ENCODE peak calls at places on chromosome 21, in five cellular contexts. W is IMR-90, Z is mesenchymal stem cell, T is neuronal stem cell, Y is mesendoderm. R is an unnamed sample.

GRCh38 chr21:35925497-35925896 is 134.8 kb downstream of the SETD4 start:
- DNase-seq in T (no peak), W (peak), Y (no peak), Z (peak), R (no peak)

GRCh38 chr21:31509108-31510017 is 150.1 kb upstream of the SOD1 start:
- DNase-seq in Z (peak), T (no peak), Y (peak), W (no peak), R (peak)

GRCh38 chr21:25717491-25718139 is 17.1 kb downstream of the ATP5PF start:
- DNase-seq in W (peak), Z (peak), T (no peak), Y (no peak), R (no peak)

GRCh38 chr21:30718239-30718909 is at the start of gene KRTAP21-3:
- DNase-seq in Y (no peak), T (no peak), W (no peak), Z (no peak), R (no peak)

GRCh38 chr21:38306407-38306806 is 49.6 kb downstream of the KCNJ15 start:
- DNase-seq in Z (no peak), W (peak), T (no peak), Y (no peak), R (no peak)

GRCh38 chr21:24903954-24904635 is 703.2 kb downstream of the MRPL39 start:
- DNase-seq in Y (no peak), Z (no peak), W (no peak), T (no peak), R (no peak)

GRCh38 chr21:36630485-36631206 is 68.3 kb upstream of the SIM2 start:
- DNase-seq in T (peak), W (peak), Y (peak), Z (peak), R (peak)

GRCh38 chr21:22421416-22422190 is 1423.4 kb downstream of the NCAM2 start:
- DNase-seq in Y (no peak), Z (no peak), T (no peak), W (no peak), R (no peak)

GRCh38 chr21:38531142-38531541 is 32.9 kb upstream of the ERG start:
- DNase-seq in Z (no peak), W (no peak), Y (no peak), T (no peak), R (no peak)

GRCh38 chr21:31220567-31220966 is 123.5 kb downstream of the TIAM1 start:
- DNase-seq in Z (peak), T (peak), W (peak), Y (no peak), R (no peak)

GRCh38 chr21:24076179-24076578 is 1531.1 kb downstream of the MRPL39 start:
- DNase-seq in Z (no peak), T (no peak), Y (peak), W (peak), R (no peak)

GRCh38 chr21:36747815-36748381 is 49.0 kb downstream of the SIM2 start:
- DNase-seq in Z (peak), T (peak), W (peak), Y (peak), R (peak)

GRCh38 chr21:35252831-35253230 is 203.7 kb upstream of the RUNX1 start:
- DNase-seq in W (peak), T (no peak), Z (no peak), Y (no peak), R (no peak)

GRCh38 chr21:35136586-35137254 is 87.6 kb upstream of the RUNX1 start:
- DNase-seq in Z (peak), T (no peak), Y (peak), W (peak), R (no peak)

GRCh38 chr21:29585462-29585861 is 286.7 kb downstream of the BACH1 start:
- DNase-seq in Y (no peak), Z (no peak), T (no peak), W (no peak), R (no peak)

GRCh38 chr21:34779860-34780259 is 111.1 kb downstream of the CLIC6 start:
- DNase-seq in Y (no peak), Z (no peak), T (no peak), W (no peak), R (no peak)

GRCh38 chr21:35508389-35508888 is 459.3 kb upstream of the RUNX1 start:
- DNase-seq in W (peak), T (peak), Y (peak), Z (peak), R (peak)

GRCh38 chr21:44314128-44314527 is 14.3 kb downstream of the PFKL start:
- DNase-seq in W (no peak), Z (no peak), Y (no peak), T (no peak), R (no peak)

GRCh38 chr21:44313451-44313850 is 13.6 kb downstream of the PFKL start:
- DNase-seq in T (no peak), Z (no peak), Y (no peak), W (no peak), R (no peak)

GRCh38 chr21:44316277-44316900 is 16.5 kb downstream of the PFKL start:
- DNase-seq in T (no peak), Z (no peak), Y (no peak), W (no peak), R (no peak)

GRCh38 chr21:44315691-44316208 is 15.9 kb downstream of the PFKL start:
- DNase-seq in Y (no peak), W (no peak), Z (no peak), T (no peak), R (no peak)

DNA sequence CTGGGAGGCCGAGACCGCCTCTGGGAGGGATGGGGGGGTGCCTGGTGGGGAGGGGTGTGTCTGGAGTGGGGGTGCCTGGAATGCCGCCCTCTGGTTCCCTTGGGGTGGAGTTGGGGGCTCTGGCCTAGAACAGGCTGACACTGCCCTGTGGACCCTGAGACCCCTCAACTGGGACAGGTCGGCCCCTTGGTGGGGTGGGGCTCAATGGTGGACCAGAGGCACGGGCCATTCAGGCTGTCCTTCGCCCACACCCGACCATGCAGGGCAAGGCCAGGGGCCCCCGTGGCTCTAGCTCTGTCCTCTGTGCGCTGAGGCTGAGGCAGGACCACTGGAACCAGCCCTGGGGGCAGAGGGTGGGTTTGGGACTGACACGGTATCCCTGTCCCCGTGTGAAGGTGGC is 14.7 kb downstream of the PFKL start:
- DNase-seq in Y (no peak), T (no peak), W (no peak), Z (no peak), R (no peak)
- H2BK5ac ChIP-seq in Y (no peak), T (peak), W (no peak), Z (no peak), R (no peak)

GRCh38 chr21:28324690-28325089 is 668.0 kb downstream of the LTN1 start:
- DNase-seq in Z (no peak), W (no peak), T (no peak), Y (no peak), R (no peak)

GRCh38 chr21:28325618-28326017 is 667.1 kb downstream of the LTN1 start:
- DNase-seq in Z (no peak), T (no peak), W (no peak), Y (peak), R (peak)
- H3K9ac ChIP-seq in Z (no peak), T (no peak), W (no peak), Y (no peak), R (no peak)

DNA sequence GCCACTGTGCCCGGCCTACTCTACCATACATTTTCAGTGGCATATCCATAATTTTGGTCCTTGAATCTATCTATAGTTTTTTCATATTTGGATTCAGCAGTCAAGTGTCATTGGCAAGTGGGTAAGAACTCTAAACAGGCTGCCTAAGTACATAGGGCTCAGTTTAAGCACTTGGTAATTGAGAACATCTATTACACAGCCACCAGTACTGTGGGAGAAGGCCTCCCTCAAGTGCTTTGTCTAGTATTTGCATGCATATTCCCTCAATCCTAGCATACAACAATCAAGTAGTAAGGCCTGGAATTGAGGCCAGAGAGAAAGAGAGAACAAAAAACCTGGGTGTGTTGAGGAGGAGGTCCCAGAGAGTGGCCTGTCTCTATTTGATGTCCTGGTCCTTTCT is 325.2 kb downstream of the USP25 start:
- DNase-seq in Z (no peak), W (no peak), T (no peak), Y (no peak), R (no peak)
- H2AK5ac ChIP-seq in Z (no peak), W (no peak), T (no peak), Y (no peak), R (no peak)

DNA sequence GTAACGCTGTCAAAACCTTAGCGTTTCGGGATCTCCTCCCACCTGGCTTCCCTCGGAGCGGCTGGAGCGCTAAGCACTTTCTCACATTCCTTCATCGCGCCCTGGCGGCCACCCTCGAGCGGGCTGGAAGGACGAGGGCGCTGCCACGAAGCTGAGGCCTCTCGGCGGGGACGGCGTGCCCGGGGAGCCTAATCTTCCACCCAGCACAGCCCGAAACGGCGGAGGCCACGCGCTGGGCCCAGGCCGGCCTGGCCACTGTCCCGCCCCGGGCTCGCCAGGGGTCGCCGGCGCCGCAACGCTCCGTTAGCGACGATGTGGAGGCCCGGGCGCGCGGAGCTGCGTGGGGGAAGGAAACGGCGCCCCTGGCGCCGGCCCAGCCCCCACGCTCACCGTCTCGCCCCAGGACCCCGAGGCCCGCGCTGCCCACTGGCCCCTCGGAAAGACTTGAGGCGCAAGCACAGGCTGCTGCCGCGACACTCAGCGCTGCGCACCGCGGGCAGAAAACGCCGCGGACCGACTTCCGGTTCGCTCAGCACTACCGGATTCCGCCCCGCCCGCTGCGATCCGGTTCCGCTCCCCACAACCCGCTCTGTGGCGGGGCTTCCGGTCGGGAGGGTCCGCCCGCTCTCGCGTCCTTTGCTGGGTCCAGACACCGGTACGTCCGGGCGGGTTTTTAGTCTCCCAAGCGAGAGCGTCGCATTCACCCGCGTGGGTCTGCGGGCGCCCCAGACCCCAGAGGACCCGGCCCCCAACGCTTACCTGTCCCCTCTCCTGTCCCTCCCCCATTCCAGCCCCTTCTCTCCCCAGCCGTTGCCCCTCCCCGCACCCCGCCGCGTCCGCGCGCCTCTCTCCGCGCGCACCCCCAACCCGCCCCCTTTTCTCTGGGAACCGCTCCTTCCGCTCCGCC is at the start of gene YBEY:
- DNase-seq in Y (peak), Z (peak), W (peak), T (peak), R (peak)
- H2BK5ac ChIP-seq in Y (peak), Z (peak), W (peak), T (peak), R (no peak)

GRCh38 chr21:33246963-33247362 is 17.2 kb downstream of the IFNAR2 start:
- DNase-seq in Y (no peak), W (no peak), T (no peak), Z (no peak), R (no peak)

GRCh38 chr21:33244781-33245105 is 15.0 kb downstream of the IFNAR2 start:
- DNase-seq in Y (no peak), Z (no peak), T (no peak), W (no peak), R (no peak)

GRCh38 chr21:33246506-33246905 is 16.8 kb downstream of the IFNAR2 start:
- DNase-seq in T (no peak), W (no peak), Z (no peak), Y (no peak), R (no peak)

GRCh38 chr21:33244082-33244780 is 14.5 kb downstream of the IFNAR2 start:
- DNase-seq in Y (no peak), W (no peak), T (no peak), Z (no peak), R (no peak)

GRCh38 chr21:33245289-33245918 is 15.7 kb downstream of the IFNAR2 start:
- DNase-seq in Z (no peak), Y (no peak), T (no peak), W (no peak), R (no peak)
- H3K9ac ChIP-seq in Z (no peak), Y (no peak), T (no peak), W (no peak), R (no peak)

GRCh38 chr21:45363921-45364463 is 41.0 kb upstream of the COL18A1 start:
- DNase-seq in T (no peak), W (peak), Z (peak), Y (peak), R (no peak)

GRCh38 chr21:45365608-45366241 is 39.2 kb upstream of the COL18A1 start:
- DNase-seq in Z (peak), T (no peak), Y (peak), W (peak), R (peak)

GRCh38 chr21:45365186-45365607 is 39.8 kb upstream of the COL18A1 start:
- DNase-seq in W (no peak), T (no peak), Y (no peak), Z (no peak), R (no peak)

GRCh38 chr21:45366476-45366875 is 38.5 kb upstream of the COL18A1 start:
- DNase-seq in Z (no peak), T (no peak), Y (no peak), W (no peak), R (no peak)

DNA sequence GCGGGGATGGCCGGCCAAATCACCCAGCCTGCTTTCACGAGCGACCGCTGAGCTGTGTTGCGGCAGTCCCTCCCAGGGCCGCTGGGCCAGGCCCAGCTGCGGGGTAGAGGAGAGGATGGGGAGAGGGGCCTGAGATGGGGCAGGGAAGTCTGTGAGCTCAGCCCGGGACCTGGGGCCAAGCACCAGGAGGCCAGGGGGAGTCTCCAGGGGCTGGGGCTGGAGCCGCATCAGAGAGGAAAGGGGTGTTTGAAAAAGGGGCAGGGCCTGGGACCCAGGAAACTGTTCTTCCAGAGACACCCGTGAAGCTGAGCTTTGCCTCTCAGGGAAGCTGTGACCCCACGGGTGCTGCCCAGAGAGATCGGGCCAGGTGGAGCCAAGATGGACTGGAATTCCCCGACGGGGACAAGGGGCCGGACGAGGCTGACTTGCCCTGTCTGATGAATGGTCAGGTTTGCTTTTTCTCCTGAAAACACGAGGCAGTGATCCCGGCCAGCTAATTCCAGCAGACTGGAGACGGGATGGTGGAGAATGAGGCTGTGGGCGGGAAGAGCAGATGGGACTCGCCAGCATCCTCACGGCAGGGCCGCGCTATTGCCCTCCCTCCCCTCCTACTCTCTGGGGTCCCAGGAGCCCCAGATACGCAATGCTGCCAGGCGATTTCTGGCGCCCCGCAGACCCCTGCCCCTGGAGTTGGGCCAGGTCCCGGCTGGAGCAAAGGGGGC is 40.3 kb upstream of the COL18A1 start:
- DNase-seq in W (peak), Z (peak), T (no peak), Y (no peak), R (no peak)
- H2AK5ac ChIP-seq in W (peak), Z (peak), T (peak), Y (peak), R (no peak)

GRCh38 chr21:40070871-40071270 is 203.6 kb downstream of the PCP4 start:
- DNase-seq in W (no peak), T (no peak), Y (no peak), Z (no peak), R (no peak)
- H2BK5ac ChIP-seq in W (no peak), T (no peak), Y (no peak), Z (no peak), R (no peak)

GRCh38 chr21:41894511-41894910 is 15.4 kb upstream of the PRDM15 start:
- DNase-seq in Z (no peak), T (no peak), W (no peak), Y (no peak), R (no peak)

GRCh38 chr21:41894922-41895557 is 15.9 kb upstream of the PRDM15 start:
- DNase-seq in Z (peak), T (no peak), W (peak), Y (peak), R (no peak)

GRCh38 chr21:41897690-41898089 is 18.5 kb upstream of the PRDM15 start:
- DNase-seq in Y (no peak), Z (no peak), T (peak), W (no peak), R (peak)

GRCh38 chr21:41897047-41897669 is 18.0 kb upstream of the PRDM15 start:
- DNase-seq in T (no peak), Y (no peak), Z (no peak), W (no peak), R (no peak)

GRCh38 chr21:41895643-41896493 is 16.7 kb upstream of the PRDM15 start:
- DNase-seq in Y (peak), W (peak), Z (no peak), T (no peak), R (peak)
- H3K9ac ChIP-seq in Y (no peak), W (no peak), Z (no peak), T (peak), R (no peak)

DNA sequence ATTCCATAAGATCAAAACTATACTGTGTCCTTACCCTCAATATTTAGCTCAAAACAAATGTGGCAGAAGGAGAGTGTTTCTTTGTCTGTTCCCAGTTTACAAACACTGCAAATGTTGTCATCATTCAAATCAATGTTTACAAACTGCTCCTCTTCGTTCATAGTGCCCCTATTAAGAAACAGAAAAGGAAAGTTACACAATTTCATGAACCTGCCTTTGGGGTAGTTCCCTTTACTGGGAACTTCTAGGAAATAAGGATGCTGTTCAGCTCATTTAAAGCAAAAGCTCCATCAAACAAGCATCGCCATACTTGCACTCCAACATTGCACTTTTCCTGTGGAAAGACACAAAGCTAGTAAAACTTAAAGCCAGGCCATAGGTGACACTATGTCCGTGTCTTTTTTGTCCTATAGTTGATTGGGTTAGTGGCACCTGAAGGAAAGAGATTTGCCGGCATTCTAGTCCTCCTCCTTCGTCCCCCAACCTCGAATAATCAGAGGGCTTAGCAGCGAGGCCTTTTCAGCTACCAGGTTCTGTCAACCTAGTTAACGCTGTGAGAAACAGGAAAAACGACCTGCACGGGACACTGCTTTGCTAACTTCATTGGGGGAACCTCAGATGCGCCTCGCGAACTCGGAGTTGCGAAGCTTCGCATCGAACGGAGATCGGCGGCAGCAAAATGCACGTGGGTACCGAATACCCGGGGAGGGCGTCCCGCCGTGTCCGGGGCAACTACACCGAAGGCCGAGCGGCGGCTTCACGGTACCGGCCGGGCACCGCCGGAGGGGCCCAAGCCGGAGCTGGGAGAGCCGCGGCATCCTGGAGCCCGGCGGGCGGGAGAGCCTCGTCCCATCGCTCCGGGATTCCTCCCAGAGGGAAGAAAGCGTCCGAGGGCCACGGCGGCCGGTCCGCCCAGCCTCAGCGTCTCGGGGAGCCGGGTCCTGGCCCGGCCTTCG is 720 bp downstream of the C21orf91 start:
- DNase-seq in Z (peak), Y (peak), W (peak), T (peak), R (peak)
- H2AK5ac ChIP-seq in Z (no peak), Y (no peak), W (peak), T (peak), R (no peak)

GRCh38 chr21:26965091-26965566 is 1.8 kb downstream of the ADAMTS5 start:
- DNase-seq in Y (no peak), W (no peak), T (no peak), Z (no peak), R (no peak)
- H2BK5ac ChIP-seq in Y (no peak), W (no peak), T (no peak), Z (no peak), R (no peak)

R was measured in H9.